ENCODE peak calls at places on chromosomes 5 and 9, in six cellular contexts. A is tibial artery, E is astrocyte of the spinal cord, I is cardiac muscle cell, H is SK-N-SH, X is cardiac fibroblast. B is an unnamed sample.

GRCh38 chr9:70472268-70473249 is 58.1 kb upstream of the KLF9 start:
- DNase-seq in H (no peak), I (no peak), E (no peak), A (no peak), X (peak; percentile 53), B (no peak)

GRCh38 chr5:98638701-98639100 is 134.8 kb upstream of the RGMB start:
- DNase-seq in A (no peak), I (no peak), E (peak; percentile 56), X (peak; percentile 39), H (no peak), B (peak; percentile 53)

GRCh38 chr9:69283003-69283402 is 42.0 kb upstream of the ENTREP1 start:
- DNase-seq in E (no peak), I (no peak), H (no peak), A (no peak), X (no peak), B (no peak)

GRCh38 chr9:75033789-75034473 is 5.8 kb upstream of the CARNMT1 start:
- DNase-seq in E (no peak), X (no peak), H (no peak), A (no peak), I (no peak), B (no peak)

GRCh38 chr5:36161317-36161716 is 9.4 kb downstream of the SKP2 start:
- DNase-seq in A (no peak), I (no peak), X (no peak), E (no peak), H (no peak), B (no peak)

GRCh38 chr5:107502711-107503110 is 168.0 kb downstream of the EFNA5 start:
- DNase-seq in E (no peak), I (no peak), X (no peak), A (no peak), H (peak; percentile 61), B (no peak)

GRCh38 chr9:93673844-93674334 is 97.5 kb downstream of the PHF2 start:
- DNase-seq in E (no peak), A (peak; percentile 60), H (peak; percentile 15), X (no peak), I (no peak), B (no peak)

GRCh38 chr5:36305571-36306326 is 4.0 kb upstream of the RANBP3L start:
- DNase-seq in I (peak; percentile 61), H (peak; percentile 42), A (peak; percentile 72), X (peak; percentile 75), E (peak; percentile 64), B (peak; percentile 68)

GRCh38 chr9:86122309-86122708 is 23.0 kb upstream of the GOLM1 start:
- DNase-seq in H (no peak), I (no peak), A (no peak), E (no peak), X (no peak), B (no peak)

GRCh38 chr5:61290815-61291214 is 41.2 kb upstream of the ZSWIM6 start:
- DNase-seq in I (no peak), A (no peak), H (no peak), X (peak; percentile 48), E (peak; percentile 49), B (peak; percentile 60)

GRCh38 chr9:84808416-84808815 is 138.9 kb downstream of the NTRK2 start:
- DNase-seq in H (no peak), I (no peak), A (no peak), E (no peak), X (no peak), B (no peak)

GRCh38 chr5:125316913-125317545 is 570.6 kb upstream of the ZNF608 start:
- DNase-seq in A (no peak), E (no peak), X (no peak), I (no peak), H (peak; percentile 35), B (no peak)

GRCh38 chr5:57435701-57436134 is 46.9 kb downstream of the ACTBL2 start:
- DNase-seq in H (no peak), A (no peak), E (peak; percentile 98), I (no peak), X (peak; percentile 98), B (peak; percentile 99)

GRCh38 chr5:127970081-127970480 is 113.5 kb upstream of the SLC12A2 start:
- DNase-seq in E (no peak), I (no peak), X (no peak), A (no peak), H (no peak), B (no peak)

GRCh38 chr9:849431-849830 is 7.9 kb downstream of the DMRT1 start:
- DNase-seq in X (no peak), E (no peak), A (no peak), I (no peak), H (no peak), B (no peak)

GRCh38 chr5:123209163-123210013 is 120.3 kb downstream of the PRDM6 start:
- DNase-seq in E (peak; percentile 86), H (no peak), I (no peak), X (peak; percentile 91), A (no peak), B (peak; percentile 88)

GRCh38 chr5:127942246-127943060 is 141.1 kb upstream of the SLC12A2 start:
- DNase-seq in A (no peak), I (no peak), H (no peak), X (peak; percentile 65), E (peak; percentile 51), B (peak; percentile 27)

GRCh38 chr9:91423785-91424402 is at the start of gene NFIL3:
- DNase-seq in A (peak; percentile 93), X (peak; percentile 71), E (peak; percentile 77), I (peak; percentile 93), H (peak; percentile 96), B (peak; percentile 78)

GRCh38 chr9:72383978-72384709 is 19.1 kb upstream of the ZFAND5 start:
- DNase-seq in H (no peak), A (no peak), I (no peak), E (peak; percentile 93), X (peak; percentile 94), B (peak; percentile 82)

GRCh38 chr5:16574789-16575785 is 41.7 kb downstream of the RETREG1 start:
- DNase-seq in E (peak; percentile 92), I (no peak), A (peak; percentile 74), X (peak; percentile 87), H (no peak), B (peak; percentile 56)

GRCh38 chr9:83066771-83067170 is 3.8 kb upstream of the RASEF start:
- DNase-seq in I (no peak), A (no peak), X (peak; percentile 63), H (no peak), E (peak; percentile 92), B (no peak)

GRCh38 chr5:1510631-1511030 is 13.1 kb downstream of the LPCAT1 start:
- DNase-seq in I (no peak), E (no peak), H (no peak), X (no peak), A (peak; percentile 57), B (no peak)

GRCh38 chr5:14284366-14285148 is 141.4 kb downstream of the TRIO start:
- DNase-seq in I (no peak), X (no peak), E (no peak), H (no peak), A (no peak), B (no peak)

GRCh38 chr9:133210202-133210532 is 1.1 kb upstream of the OBP2B start:
- DNase-seq in A (no peak), E (no peak), H (no peak), I (no peak), X (no peak), B (no peak)

GRCh38 chr9:132768932-132769894 is 98.9 kb downstream of the GTF3C4 start:
- DNase-seq in H (peak; percentile 68), E (peak; percentile 50), A (peak; percentile 74), X (peak; percentile 63), I (peak; percentile 27), B (peak; percentile 64)

DNA sequence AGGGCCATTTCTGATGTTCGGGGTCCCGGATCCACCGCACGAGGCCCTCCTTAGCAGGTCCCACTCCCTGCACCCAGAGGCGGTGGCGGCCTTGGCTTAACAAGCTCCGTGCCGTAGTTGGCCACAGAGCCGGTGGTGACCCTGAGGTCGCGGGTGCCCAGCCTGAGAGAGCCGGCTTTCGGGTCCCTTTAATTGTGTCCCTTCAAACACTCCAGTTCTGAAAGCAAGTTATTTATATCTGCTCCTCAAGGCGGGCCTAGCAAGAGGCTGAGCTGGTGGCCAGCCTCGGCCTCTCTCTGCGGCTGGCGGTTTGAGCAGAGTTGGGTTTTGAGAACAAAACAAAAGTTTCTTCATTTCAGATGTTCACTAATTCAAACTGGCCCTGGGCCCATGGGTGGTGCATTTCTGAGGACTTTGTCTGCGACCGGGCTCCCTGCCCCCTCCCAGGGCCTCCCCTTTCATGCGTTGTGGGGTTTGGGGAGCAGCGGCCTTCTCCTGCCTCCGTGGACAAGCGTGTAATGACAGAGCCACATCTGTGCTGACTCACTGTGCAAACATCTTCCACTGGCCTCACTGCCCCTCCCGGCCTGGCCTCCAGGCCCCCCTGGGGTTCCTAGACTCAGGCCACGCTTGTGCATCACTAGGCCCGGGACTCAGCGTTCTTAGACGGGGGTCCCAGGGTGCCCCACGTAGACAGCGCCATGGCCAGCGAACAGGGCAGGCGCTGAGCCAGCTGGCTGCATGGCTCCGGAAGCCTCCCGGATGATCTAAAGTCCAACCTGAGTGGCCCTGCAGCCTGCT is 49.4 kb upstream of the COL5A1 start:
- DNase-seq in I (peak; percentile 32), X (peak; percentile 97), E (peak; percentile 95), A (peak; percentile 79), H (no peak), B (peak; percentile 72)
- H3K4me3 ChIP-seq in I (no peak overlapping the region), X (no peak overlapping the region), E (no peak overlapping the region), A (no peak overlapping the region), H (no peak overlapping the region), B (no peak overlapping the region)

GRCh38 chr9:105690742-105691141 is 3.6 kb upstream of the TMEM38B start:
- DNase-seq in E (no peak), I (no peak), H (peak; percentile 46), X (peak; percentile 42), A (no peak), B (peak; percentile 43)
- TF ChIP-seq CTCF in E (peak; percentile 59), I (peak; percentile 65), H (peak; percentile 53), X (peak; percentile 65), A (peak; percentile 34), B (peak; percentile 64)

DNA sequence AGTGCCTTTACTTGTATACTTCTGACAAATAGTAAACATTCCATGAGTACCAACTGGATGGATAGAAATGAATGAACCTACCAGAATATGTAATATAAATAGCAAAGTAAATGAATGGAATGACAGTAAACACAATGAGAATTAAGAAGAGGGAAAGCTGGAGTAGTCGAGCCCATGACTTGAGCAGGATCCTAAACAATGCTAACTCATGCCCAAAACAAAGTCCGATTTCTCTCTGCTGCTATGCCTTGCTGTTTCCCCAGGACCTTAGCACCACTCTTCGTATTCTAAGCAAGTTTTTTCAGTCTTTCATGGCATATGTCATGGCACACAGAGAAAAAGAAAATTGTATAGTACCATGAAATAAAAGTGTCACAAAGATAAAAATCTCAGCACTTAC is 1.8 kb downstream of the XPA start:
- DNase-seq in I (no peak), X (no peak), E (no peak), H (no peak), A (no peak), B (no peak)
- H3K4me3 ChIP-seq in I (no peak overlapping the region), X (no peak overlapping the region), E (no peak overlapping the region), H (peak overlapping the region; percentile 82), A (peak overlapping the region; percentile 86), B (peak overlapping the region; percentile 80)

GRCh38 chr5:173735171-173735570 is 118.7 kb upstream of the BOD1 start:
- DNase-seq in I (peak; percentile 26), E (no peak), A (no peak), X (no peak), H (no peak), B (no peak)

GRCh38 chr5:173734716-173735115 is 118.3 kb upstream of the BOD1 start:
- DNase-seq in I (no peak), A (no peak), H (no peak), X (no peak), E (no peak), B (no peak)

GRCh38 chr5:173735691-173736090 is 119.2 kb upstream of the BOD1 start:
- DNase-seq in H (no peak), E (no peak), A (no peak), X (no peak), I (no peak), B (no peak)

GRCh38 chr5:173733831-173734491 is 117.5 kb upstream of the BOD1 start:
- DNase-seq in H (no peak), E (no peak), X (no peak), I (no peak), A (no peak), B (no peak)

GRCh38 chr5:173733065-173733824 is 116.8 kb upstream of the BOD1 start:
- DNase-seq in A (no peak), I (no peak), X (no peak), E (no peak), H (no peak), B (no peak)
- TF ChIP-seq CTCF in A (no peak), I (no peak), X (no peak), E (no peak), H (no peak), B (no peak)